ENCODE peak calls at places on chromosome 9, in six cellular contexts. J is CD8-positive, alpha-beta T cell; T is right lobe of liver; R is left lung; M is K562; S is heart left ventricle. N is an unnamed sample. For H3K4me1, the result is how much of the 10 kb centered on the place peaks cover.

GRCh38 chr9:104374711-104375110 is 129.4 kb upstream of the OR13F1 start:
- ATAC-seq in J (no peak), R (no peak), T (no peak), S (peak), M (no peak), N (no peak)

GRCh38 chr9:130220351-130220750 is 45.2 kb upstream of the HMCN2 start:
- ATAC-seq in T (no peak), R (peak), J (no peak), S (peak), M (peak), N (peak)

GRCh38 chr9:738209-738915 is 103.1 kb upstream of the DMRT1 start:
- ATAC-seq in R (peak), M (no peak), S (peak), J (no peak), T (no peak), N (peak)

GRCh38 chr9:107460153-107461023 is 29.2 kb downstream of the KLF4 start:
- ATAC-seq in S (no peak), R (no peak), M (no peak), T (no peak), J (no peak), N (no peak)

GRCh38 chr9:69740872-69741505 is 18.8 kb downstream of the PTAR1 start:
- ATAC-seq in M (no peak), T (peak), J (no peak), S (no peak), R (no peak), N (no peak)

GRCh38 chr9:35680331-35681105 is 6.8 kb downstream of the CA9 start:
- ATAC-seq in M (peak), S (peak), R (no peak), J (no peak), T (no peak), N (peak)

GRCh38 chr9:124220551-124221451 is 36.9 kb upstream of the NEK6 start:
- ATAC-seq in J (no peak), M (peak), T (peak), S (peak), R (peak), N (peak)

GRCh38 chr9:79256691-79257213 is 315.0 kb upstream of the TLE4 start:
- ATAC-seq in T (no peak), J (no peak), M (no peak), R (no peak), S (no peak), N (no peak)

GRCh38 chr9:134932656-134933055 is 14.9 kb upstream of the FCN1 start:
- ATAC-seq in M (no peak), T (no peak), S (no peak), R (no peak), J (no peak), N (no peak)

GRCh38 chr9:111917201-111917600 is 20.6 kb downstream of the UGCG start:
- ATAC-seq in M (no peak), R (peak), T (peak), J (no peak), S (no peak), N (no peak)

GRCh38 chr9:134962065-134962997 is 44.6 kb upstream of the FCN1 start:
- ATAC-seq in S (no peak), M (no peak), J (no peak), T (no peak), R (peak), N (no peak)

GRCh38 chr9:77507212-77507961 is 140.7 kb downstream of the GNA14 start:
- ATAC-seq in J (no peak), S (peak), T (no peak), R (peak), M (no peak), N (peak)

GRCh38 chr9:27157736-27158135 is 48.7 kb downstream of the TEK start:
- ATAC-seq in M (no peak), T (no peak), R (no peak), S (no peak), J (no peak), N (no peak)

GRCh38 chr9:81814794-81815464 is 113.3 kb upstream of the SPATA31D4 start:
- ATAC-seq in T (peak), R (no peak), J (peak), S (no peak), M (no peak), N (no peak)

GRCh38 chr9:72294952-72295351 is 70.1 kb downstream of the ZFAND5 start:
- ATAC-seq in S (no peak), J (no peak), M (no peak), R (peak), T (peak), N (no peak)

GRCh38 chr9:73437758-73438157 is 286.1 kb downstream of the ANXA1 start:
- ATAC-seq in S (no peak), J (no peak), T (no peak), R (no peak), M (no peak), N (no peak)

GRCh38 chr9:32518276-32518675 is 7.7 kb downstream of the RIGI start:
- ATAC-seq in M (no peak), S (no peak), R (no peak), J (no peak), T (no peak), N (no peak)

GRCh38 chr9:106019017-106019692 is 324.8 kb downstream of the TMEM38B start:
- ATAC-seq in S (peak), R (no peak), M (no peak), T (no peak), J (no peak), N (no peak)

GRCh38 chr9:33167949-33168535 is 906 bp upstream of the B4GALT1 start:
- ATAC-seq in M (peak), R (peak), T (no peak), S (no peak), J (peak), N (no peak)

GRCh38 chr9:105510024-105510423 is 47.9 kb upstream of the FKTN start:
- ATAC-seq in T (no peak), M (no peak), R (peak), S (no peak), J (no peak), N (no peak)

GRCh38 chr9:93954436-93955355 is at the start of gene BARX1:
- ATAC-seq in M (no peak), R (no peak), T (no peak), S (no peak), J (no peak), N (peak)

GRCh38 chr9:93953492-93954435 is 1.4 kb downstream of the BARX1 start:
- ATAC-seq in M (no peak), S (no peak), T (no peak), R (no peak), J (no peak), N (no peak)

GRCh38 chr9:93952119-93952783 is 2.9 kb downstream of the BARX1 start:
- ATAC-seq in T (no peak), J (no peak), R (no peak), S (no peak), M (no peak), N (no peak)

GRCh38 chr9:93951655-93952118 is 3.5 kb downstream of the BARX1 start:
- ATAC-seq in T (no peak), M (no peak), J (no peak), R (peak), S (no peak), N (no peak)

GRCh38 chr9:93952784-93953491 is 2.2 kb downstream of the BARX1 start:
- ATAC-seq in J (no peak), T (peak), R (peak), M (no peak), S (no peak), N (no peak)
- H3K4me1 ChIP-seq in J (under half), T (under half), R (under half), M (under half), S (half or more), N (under half)

GRCh38 chr9:122126340-122127333 is 32.9 kb downstream of the NDUFA8 start:
- ATAC-seq in R (no peak), J (no peak), M (no peak), T (no peak), S (no peak), N (no peak)
- H3K4me3 ChIP-seq in R (no peak), J (no peak), M (no peak), T (no peak), S (peak), N (peak)

DNA sequence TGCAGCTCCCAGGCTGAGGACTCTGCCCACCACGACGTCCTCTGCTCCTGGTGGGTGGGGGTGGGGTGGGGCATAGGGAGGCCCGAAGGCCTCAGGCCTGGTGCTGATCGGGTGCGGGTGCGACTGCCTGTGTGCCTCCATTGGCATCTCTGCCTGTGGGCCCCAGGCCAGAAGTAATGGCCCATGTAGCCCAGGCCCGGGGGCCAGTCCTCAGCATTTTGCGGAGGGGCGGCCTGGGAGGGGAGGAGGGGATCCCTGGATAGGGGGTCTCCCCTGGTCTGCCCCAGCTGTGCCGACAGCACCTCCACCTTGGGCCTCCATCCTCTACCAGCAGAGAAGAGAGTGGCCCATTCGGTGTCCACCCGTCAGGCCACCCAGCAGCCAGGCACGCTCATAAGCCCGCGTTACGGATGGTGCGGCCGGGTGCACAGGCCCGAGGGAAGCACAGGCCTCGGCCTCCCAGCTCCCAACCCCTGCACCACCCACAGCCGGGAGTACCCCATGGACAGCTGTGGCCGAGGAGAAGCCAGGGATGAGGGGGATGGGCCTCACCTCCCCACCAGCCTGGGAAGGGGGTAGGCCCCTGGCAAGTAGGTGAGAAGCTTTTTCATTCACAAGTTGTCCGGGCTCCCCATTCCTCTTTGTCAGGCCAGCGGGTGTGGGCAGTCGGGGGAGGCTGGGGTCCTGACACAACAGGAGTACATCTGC is 1.8 kb upstream of the NOTCH1 start:
- ATAC-seq in M (no peak), S (no peak), T (no peak), R (no peak), J (no peak), N (no peak)
- H3K4me1 ChIP-seq in M (half or more), S (half or more), T (under half), R (under half), J (under half), N (under half)

GRCh38 chr9:137715321-137715720 is 96.5 kb downstream of the EHMT1 start:
- ATAC-seq in J (no peak), S (peak), T (no peak), R (no peak), M (no peak), N (no peak)
- H3K4me3 ChIP-seq in J (no peak), S (no peak), T (no peak), R (no peak), M (no peak), N (no peak)

DNA sequence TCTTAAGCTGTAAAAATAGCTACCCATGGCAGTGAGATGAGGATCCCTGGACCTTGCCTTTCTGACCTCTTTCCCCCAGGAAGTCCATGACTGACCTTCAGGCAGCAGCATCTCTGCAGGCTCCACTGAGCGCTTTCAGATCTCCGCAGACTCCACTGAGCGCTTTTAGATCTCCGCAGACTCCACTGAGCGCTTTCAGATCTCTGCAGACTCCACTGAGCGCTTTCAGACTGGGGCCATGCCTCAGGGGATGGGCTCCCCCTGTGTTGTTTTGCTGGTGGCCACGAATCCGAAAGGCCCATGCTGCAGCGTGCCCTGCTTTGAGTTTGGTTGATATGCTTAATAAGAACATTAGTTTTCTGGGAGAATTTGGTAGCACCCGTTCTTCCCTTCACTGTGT is 254.2 kb downstream of the FANCC start:
- ATAC-seq in R (no peak), T (no peak), S (peak), M (no peak), J (no peak), N (no peak)
- H3K4me1 ChIP-seq in R (under half), T (half or more), S (half or more), M (under half), J (under half), N (under half)

DNA sequence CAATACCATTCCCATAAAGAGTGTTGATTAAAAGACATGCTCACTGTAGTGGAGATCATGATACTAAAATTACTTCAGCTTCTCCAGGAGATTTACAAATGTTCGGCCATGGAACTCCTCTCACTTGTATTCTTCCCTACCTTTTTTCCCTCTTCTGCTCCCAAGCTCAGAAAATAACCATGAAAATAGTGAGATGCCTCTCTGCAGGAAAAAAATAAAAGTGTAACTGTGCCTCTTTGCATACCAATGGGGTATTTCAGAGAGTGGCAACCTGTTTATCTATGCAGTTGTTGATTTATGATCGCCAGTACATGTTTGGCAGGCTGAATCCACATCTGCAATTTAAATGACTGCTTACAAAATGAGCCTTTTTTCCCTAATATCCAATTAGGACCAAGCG is 131.0 kb downstream of the ADAMTSL1 start:
- ATAC-seq in J (no peak), M (no peak), S (no peak), T (no peak), R (no peak), N (no peak)
- H3K4me3 ChIP-seq in J (no peak), M (no peak), S (no peak), T (no peak), R (no peak), N (no peak)

GRCh38 chr9:121299125-121299466 is 31.1 kb downstream of the GSN start:
- ATAC-seq in M (no peak), S (peak), R (peak), J (no peak), T (no peak), N (peak)

GRCh38 chr9:121300283-121301119 is 32.5 kb downstream of the GSN start:
- ATAC-seq in J (no peak), T (no peak), M (no peak), S (no peak), R (no peak), N (no peak)

GRCh38 chr9:121298016-121298538 is 30.1 kb downstream of the GSN start:
- ATAC-seq in R (no peak), T (no peak), J (no peak), M (peak), S (no peak), N (no peak)

GRCh38 chr9:121298689-121299112 is 30.7 kb downstream of the GSN start:
- ATAC-seq in T (no peak), J (no peak), R (peak), M (peak), S (peak), N (peak)

GRCh38 chr9:121299467-121300282 is 31.7 kb downstream of the GSN start:
- ATAC-seq in J (peak), M (no peak), S (peak), R (peak), T (peak), N (peak)
- H3K4me1 ChIP-seq in J (under half), M (under half), S (half or more), R (under half), T (under half), N (half or more)

DNA sequence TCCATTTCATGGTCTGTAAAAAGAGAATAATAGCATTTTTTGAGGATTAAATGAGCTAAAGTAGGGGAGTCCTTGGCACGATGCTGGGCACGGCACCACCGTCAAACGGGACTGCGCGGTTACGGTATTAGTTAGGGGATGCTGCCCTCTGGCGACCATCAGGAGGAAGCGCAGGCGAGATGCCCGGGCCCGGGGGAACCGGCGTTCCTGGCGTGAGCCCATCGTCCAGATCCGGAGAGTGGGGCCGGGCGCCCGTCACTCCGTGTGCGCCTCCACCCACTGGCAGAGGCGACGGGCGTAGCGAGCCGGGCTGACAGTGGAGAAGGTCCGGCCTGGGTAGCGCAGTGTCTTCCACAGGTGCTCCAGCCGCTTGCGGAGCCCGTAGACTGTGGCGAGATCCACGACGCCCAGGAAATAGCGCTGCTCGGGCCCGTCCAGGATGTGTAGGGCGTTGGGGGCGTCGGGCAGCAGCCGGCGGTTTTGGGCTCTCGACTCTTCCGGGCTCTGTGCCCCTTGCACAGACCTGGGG is 4.8 kb upstream of the ST6GALNAC4 start:
- ATAC-seq in S (peak), T (peak), R (peak), M (peak), J (peak), N (peak)
- H3K4me3 ChIP-seq in S (no peak), T (peak), R (no peak), M (no peak), J (peak), N (no peak)

GRCh38 chr9:38061326-38061947 is 7.6 kb downstream of the SHB start:
- ATAC-seq in T (no peak), R (no peak), S (no peak), M (no peak), J (no peak), N (no peak)

GRCh38 chr9:38060688-38061087 is 8.3 kb downstream of the SHB start:
- ATAC-seq in M (no peak), S (no peak), J (no peak), R (no peak), T (peak), N (no peak)

GRCh38 chr9:38058452-38059232 is 10.4 kb downstream of the SHB start:
- ATAC-seq in T (peak), J (no peak), S (peak), M (peak), R (peak), N (no peak)

GRCh38 chr9:38057416-38058195 is 11.4 kb downstream of the SHB start:
- ATAC-seq in J (no peak), S (peak), R (peak), M (no peak), T (peak), N (no peak)

DNA sequence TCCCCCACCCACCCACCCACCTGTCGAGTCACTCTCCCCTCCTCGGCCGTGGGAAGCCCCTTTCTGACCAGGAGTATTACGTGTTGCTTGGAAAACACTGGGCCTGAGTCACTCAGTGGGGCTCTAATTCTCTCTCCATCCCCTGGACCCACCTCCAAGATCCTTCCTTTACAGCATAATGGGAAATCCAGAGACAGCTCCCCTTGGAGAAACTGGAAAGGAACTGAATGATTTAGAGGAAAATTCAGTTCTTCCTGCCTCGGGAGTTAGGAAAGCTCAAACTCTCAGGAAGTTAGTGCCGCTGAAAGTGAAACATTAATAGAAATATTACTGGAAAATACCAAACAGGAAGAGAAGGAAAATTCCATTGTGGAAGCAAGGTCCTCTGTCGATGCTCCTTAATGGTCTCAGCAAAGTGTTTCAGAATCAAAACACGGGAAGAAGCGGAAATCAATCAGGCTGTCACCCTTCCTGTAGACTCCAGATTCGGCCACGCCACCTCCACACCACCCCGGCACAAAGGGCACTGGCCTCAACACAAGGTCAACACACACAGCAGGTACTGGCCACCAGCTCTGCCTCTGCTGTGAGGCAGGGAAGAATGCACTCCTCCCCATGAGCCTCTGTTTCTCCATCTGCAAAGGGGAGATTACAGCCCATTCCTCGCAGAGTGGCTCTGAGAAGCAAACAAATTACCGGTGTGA is 9.6 kb downstream of the SHB start:
- ATAC-seq in T (peak), S (peak), J (no peak), R (peak), M (no peak), N (no peak)
- H3K4me1 ChIP-seq in T (half or more), S (half or more), J (under half), R (under half), M (under half), N (under half)

GRCh38 chr9:96461336-96461735 is 11.4 kb downstream of the HABP4 start:
- ATAC-seq in R (no peak), M (no peak), J (no peak), S (no peak), T (no peak), N (no peak)
- H3K4me3 ChIP-seq in R (no peak), M (no peak), J (no peak), S (no peak), T (no peak), N (no peak)